ENCODE peak calls at places on chromosome 11, in eight cellular contexts. Y is type B pancreatic cell, B is left lung, E is AG09319, X is HFFc6, P is GM13977, L is activated B cell treated with CpG ODN at 0.5 μM for 24 hours, Z is cardiac muscle cell. J is an unnamed sample.

GRCh38 chr11:90589735-90590134 is 366.9 kb upstream of the CHORDC1 start:
- DNase-seq in Y (no peak), X (no peak), Z (no peak), B (no peak), L (no peak), P (no peak), E (no peak), J (no peak)

GRCh38 chr11:123841189-123841588 is 35.0 kb upstream of the OR6M1 start:
- DNase-seq in Z (peak), Y (no peak), X (no peak), P (no peak), E (no peak), L (no peak), B (no peak), J (no peak)

GRCh38 chr11:84722583-84723108 is 904.5 kb downstream of the DLG2 start:
- DNase-seq in P (no peak), B (no peak), Z (no peak), E (no peak), Y (no peak), L (no peak), X (no peak), J (no peak)

GRCh38 chr11:88475991-88476418 is 138.5 kb upstream of the CTSC start:
- DNase-seq in B (no peak), X (peak), E (no peak), Y (no peak), P (no peak), Z (no peak), L (no peak), J (no peak)

GRCh38 chr11:45982656-45983470 is 60.4 kb downstream of the LARGE2 start:
- DNase-seq in L (no peak), Z (peak), P (no peak), E (peak), X (peak), B (no peak), Y (no peak), J (peak)

GRCh38 chr11:75563501-75563977 is 1.5 kb downstream of the SERPINH1 start:
- DNase-seq in Y (no peak), E (no peak), X (no peak), L (no peak), P (no peak), B (no peak), Z (no peak), J (no peak)

GRCh38 chr11:12066799-12067508 is 43.4 kb upstream of the MICAL2 start:
- DNase-seq in X (peak), B (peak), E (no peak), Y (no peak), Z (peak), P (no peak), L (no peak), J (no peak)

GRCh38 chr11:75592699-75593098 is 30.6 kb downstream of the SERPINH1 start:
- DNase-seq in B (no peak), X (no peak), Y (no peak), L (no peak), Z (no peak), P (no peak), E (no peak), J (no peak)

GRCh38 chr11:111777094-111778046 is 11.2 kb upstream of the PPP2R1B start:
- DNase-seq in E (peak), Z (peak), B (no peak), X (peak), L (no peak), P (peak), Y (no peak), J (peak)

GRCh38 chr11:134365011-134365925 is 33.5 kb downstream of the GLB1L2 start:
- DNase-seq in L (no peak), Y (no peak), B (peak), Z (no peak), X (no peak), P (no peak), E (no peak), J (no peak)

GRCh38 chr11:77568306-77568705 is 21.4 kb upstream of the AQP11 start:
- DNase-seq in P (no peak), L (no peak), Y (no peak), X (no peak), Z (no peak), B (no peak), E (no peak), J (no peak)

GRCh38 chr11:16318320-16318719 is 38.0 kb downstream of the SOX6 start:
- DNase-seq in X (no peak), B (no peak), P (no peak), Z (no peak), L (no peak), Y (no peak), E (no peak), J (no peak)

GRCh38 chr11:34166806-34167740 is 61.6 kb downstream of the NAT10 start:
- DNase-seq in Y (no peak), Z (no peak), P (no peak), E (no peak), X (no peak), B (no peak), L (no peak), J (no peak)

GRCh38 chr11:106608677-106609076 is 409.6 kb downstream of the GUCY1A2 start:
- DNase-seq in E (no peak), P (no peak), X (no peak), Z (peak), L (no peak), Y (no peak), B (no peak), J (no peak)

GRCh38 chr11:129785383-129786111 is 30.1 kb upstream of the TMEM45B start:
- DNase-seq in Z (peak), L (no peak), Y (no peak), B (no peak), P (no peak), E (no peak), X (no peak), J (no peak)

GRCh38 chr11:120399312-120399711 is 63.1 kb downstream of the ARHGEF12 start:
- DNase-seq in E (no peak), X (no peak), P (no peak), B (no peak), Z (no peak), L (no peak), Y (no peak), J (no peak)

GRCh38 chr11:11706022-11706421 is 84.2 kb upstream of the GALNT18 start:
- DNase-seq in Y (no peak), B (no peak), E (no peak), P (no peak), Z (no peak), X (no peak), L (no peak), J (no peak)

GRCh38 chr11:94183886-94184264 is 55.2 kb downstream of the PANX1 start:
- DNase-seq in L (peak), Z (peak), P (peak), Y (no peak), X (no peak), E (no peak), B (peak), J (no peak)

GRCh38 chr11:29679996-29680395 is 336.8 kb downstream of the KCNA4 start:
- DNase-seq in L (no peak), E (no peak), X (no peak), Z (no peak), B (no peak), Y (no peak), P (no peak), J (no peak)

GRCh38 chr11:111448420-111448819 is 63.8 kb downstream of the BTG4 start:
- DNase-seq in X (no peak), L (no peak), E (no peak), Z (no peak), P (no peak), B (peak), Y (no peak), J (no peak)

GRCh38 chr11:96001037-96001436 is 77.1 kb upstream of the MTMR2 start:
- DNase-seq in Z (peak), Y (no peak), L (no peak), B (no peak), P (no peak), E (peak), X (peak), J (peak)
- TF ChIP-seq CTCF in Z (no peak), Y (no peak), L (no peak), B (no peak), P (no peak), E (no peak), X (no peak), J (no peak)

GRCh38 chr11:128506384-128506783 is 81.0 kb downstream of the ETS1 start:
- DNase-seq in P (no peak), L (no peak), Z (no peak), Y (no peak), E (no peak), X (no peak), B (no peak), J (no peak)
- TF ChIP-seq CTCF in P (no peak), L (no peak), Z (no peak), Y (no peak), E (no peak), X (no peak), B (no peak), J (peak)

DNA sequence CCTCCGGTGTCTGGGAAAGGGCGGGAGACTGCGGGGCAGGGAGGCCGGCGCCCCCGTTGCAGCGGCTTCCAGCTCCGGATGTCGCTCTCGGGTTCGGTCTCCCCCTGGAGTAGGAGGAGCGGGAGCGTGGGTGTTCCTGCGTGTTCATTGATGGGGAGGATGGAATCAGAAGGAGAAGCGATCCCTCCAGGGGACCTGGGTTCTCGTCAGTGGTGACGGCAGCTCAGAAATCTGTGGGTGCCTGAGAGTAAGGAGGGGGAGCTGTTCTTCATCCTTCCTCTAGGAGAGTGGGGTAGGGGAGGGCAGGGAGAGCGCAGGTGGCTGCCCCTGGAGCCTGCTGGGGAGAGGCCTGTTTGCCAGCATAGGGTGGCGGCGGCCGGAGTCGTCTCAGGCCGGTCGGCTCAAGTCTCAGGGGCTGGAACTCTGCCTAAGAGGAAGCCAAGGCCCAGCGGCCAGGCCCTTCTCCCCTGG is 1.1 kb downstream of the UBASH3B start:
- DNase-seq in X (peak), L (peak), P (peak), Z (no peak), B (peak), Y (no peak), E (no peak), J (no peak)
- TF ChIP-seq CTCF in X (peak), L (no peak), P (no peak), Z (no peak), B (no peak), Y (peak), E (no peak), J (peak)

GRCh38 chr11:44784784-44785183 is 58.0 kb downstream of the TSPAN18 start:
- DNase-seq in L (no peak), P (no peak), Y (no peak), X (no peak), E (no peak), Z (no peak), B (no peak), J (no peak)

GRCh38 chr11:44788536-44789227 is 61.9 kb downstream of the TSPAN18 start:
- DNase-seq in E (no peak), B (no peak), Z (no peak), L (no peak), Y (no peak), P (no peak), X (no peak), J (peak)

GRCh38 chr11:44785856-44786606 is 59.3 kb downstream of the TSPAN18 start:
- DNase-seq in Z (no peak), X (no peak), E (no peak), Y (no peak), B (no peak), P (no peak), L (no peak), J (no peak)

GRCh38 chr11:44787981-44788380 is 61.2 kb downstream of the TSPAN18 start:
- DNase-seq in E (no peak), Y (no peak), B (no peak), Z (no peak), P (no peak), X (no peak), L (no peak), J (no peak)

GRCh38 chr11:44787070-44787469 is 60.3 kb downstream of the TSPAN18 start:
- DNase-seq in Z (no peak), Y (no peak), P (no peak), X (no peak), E (no peak), B (no peak), L (no peak), J (no peak)
- TF ChIP-seq CTCF in Z (no peak), Y (no peak), P (no peak), X (no peak), E (no peak), B (no peak), L (no peak), J (no peak)

GRCh38 chr11:61429346-61429690 is 457 bp downstream of the CPSF7 start:
- DNase-seq in Z (peak), L (peak), X (no peak), E (peak), Y (peak), P (peak), B (no peak), J (no peak)
- TF ChIP-seq CTCF in Z (peak), L (no peak), X (peak), E (no peak), Y (peak), P (peak), B (no peak), J (no peak)

DNA sequence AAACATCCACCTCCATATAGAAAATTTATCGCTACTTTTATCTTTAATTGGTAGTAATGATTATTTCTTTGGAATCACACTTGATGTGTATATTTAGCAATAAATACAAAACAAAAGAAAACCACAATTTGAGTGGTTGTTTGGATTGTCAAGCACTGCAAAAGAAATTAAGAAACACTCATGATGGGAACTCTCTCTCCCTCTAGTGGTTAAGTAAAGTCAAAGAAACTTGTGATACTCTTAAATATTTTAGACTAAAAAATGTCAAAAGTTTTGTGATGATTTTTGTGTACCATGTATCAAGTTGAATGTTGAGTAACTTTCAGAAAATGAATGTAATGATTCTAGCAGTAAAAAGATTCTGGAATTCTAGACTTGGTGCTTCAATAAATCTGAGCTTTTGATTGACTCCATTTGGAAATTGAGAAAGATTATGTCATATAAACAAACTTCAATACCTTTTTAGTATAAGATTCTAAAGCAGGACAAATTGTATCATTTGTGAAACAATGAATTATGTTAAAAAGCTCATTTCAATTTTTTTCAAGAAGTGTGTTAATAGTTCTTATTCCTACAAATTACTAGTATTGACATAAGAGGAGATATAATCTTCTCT is 20.8 kb downstream of the MUC15 start:
- DNase-seq in E (peak), Z (peak), P (no peak), B (no peak), Y (no peak), L (no peak), X (no peak), J (no peak)
- TF ChIP-seq CTCF in E (peak), Z (peak), P (peak), B (no peak), Y (peak), L (no peak), X (peak), J (no peak)

DNA sequence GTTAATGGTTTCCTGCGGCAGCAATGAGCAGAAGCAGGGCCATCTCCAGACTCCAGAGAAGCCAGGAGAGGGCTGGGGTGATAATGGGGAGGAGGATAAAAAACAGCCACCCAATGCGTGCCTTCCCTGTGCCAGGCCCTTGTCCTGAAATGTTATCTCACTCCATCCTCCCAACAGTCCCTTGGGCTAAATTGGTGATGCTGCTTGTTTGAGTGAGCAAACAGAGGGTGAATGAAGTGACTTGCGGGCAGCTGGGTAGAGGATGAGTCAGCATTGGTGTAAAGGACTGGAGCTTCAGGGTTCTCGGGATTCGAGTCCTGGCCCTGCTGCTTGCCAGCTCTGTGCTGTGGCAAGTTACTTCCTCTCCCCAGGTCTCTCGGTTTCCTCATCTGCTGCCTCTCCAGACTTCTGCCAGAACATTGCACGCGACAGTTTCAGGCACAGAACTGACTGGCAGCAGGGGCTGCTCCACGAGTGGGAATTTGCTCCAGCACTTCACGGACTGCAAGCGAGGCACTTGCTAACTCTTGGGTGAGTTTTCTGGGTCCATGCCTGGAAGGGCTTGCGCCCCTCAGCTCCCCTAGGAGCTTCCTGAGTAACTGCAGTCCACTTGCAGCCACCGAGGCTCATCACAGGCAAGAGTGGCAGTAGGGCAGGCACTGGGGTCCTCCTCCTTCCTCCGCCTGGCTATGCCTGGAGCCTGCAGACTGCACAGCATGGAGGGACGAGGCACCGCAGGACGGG is at the start of gene P2RY6:
- DNase-seq in B (peak), X (peak), E (no peak), Z (peak), Y (no peak), L (no peak), P (no peak), J (no peak)
- TF ChIP-seq CTCF in B (no peak), X (no peak), E (no peak), Z (no peak), Y (no peak), L (no peak), P (no peak), J (no peak)

GRCh38 chr11:116615211-116615865 is 157.4 kb downstream of the BUD13 start:
- DNase-seq in L (no peak), Y (peak), B (no peak), P (no peak), X (no peak), Z (no peak), E (no peak), J (no peak)
- TF ChIP-seq CTCF in L (no peak), Y (no peak), B (no peak), P (no peak), X (no peak), Z (no peak), E (no peak), J (no peak)

GRCh38 chr11:9386086-9386485 is 1.6 kb downstream of the IPO7 start:
- DNase-seq in Y (no peak), P (no peak), Z (no peak), X (no peak), L (no peak), E (no peak), B (no peak), J (no peak)

GRCh38 chr11:9385288-9385902 is 943 bp downstream of the IPO7 start:
- DNase-seq in B (no peak), X (no peak), L (peak), E (no peak), P (peak), Y (no peak), Z (no peak), J (peak)

GRCh38 chr11:9380773-9381172 is 3.7 kb upstream of the IPO7 start:
- DNase-seq in Y (no peak), X (no peak), Z (no peak), E (no peak), L (no peak), P (no peak), B (no peak), J (no peak)

GRCh38 chr11:9386901-9387300 is 2.4 kb downstream of the IPO7 start:
- DNase-seq in E (no peak), Y (no peak), P (no peak), B (no peak), X (no peak), L (no peak), Z (no peak), J (no peak)

DNA sequence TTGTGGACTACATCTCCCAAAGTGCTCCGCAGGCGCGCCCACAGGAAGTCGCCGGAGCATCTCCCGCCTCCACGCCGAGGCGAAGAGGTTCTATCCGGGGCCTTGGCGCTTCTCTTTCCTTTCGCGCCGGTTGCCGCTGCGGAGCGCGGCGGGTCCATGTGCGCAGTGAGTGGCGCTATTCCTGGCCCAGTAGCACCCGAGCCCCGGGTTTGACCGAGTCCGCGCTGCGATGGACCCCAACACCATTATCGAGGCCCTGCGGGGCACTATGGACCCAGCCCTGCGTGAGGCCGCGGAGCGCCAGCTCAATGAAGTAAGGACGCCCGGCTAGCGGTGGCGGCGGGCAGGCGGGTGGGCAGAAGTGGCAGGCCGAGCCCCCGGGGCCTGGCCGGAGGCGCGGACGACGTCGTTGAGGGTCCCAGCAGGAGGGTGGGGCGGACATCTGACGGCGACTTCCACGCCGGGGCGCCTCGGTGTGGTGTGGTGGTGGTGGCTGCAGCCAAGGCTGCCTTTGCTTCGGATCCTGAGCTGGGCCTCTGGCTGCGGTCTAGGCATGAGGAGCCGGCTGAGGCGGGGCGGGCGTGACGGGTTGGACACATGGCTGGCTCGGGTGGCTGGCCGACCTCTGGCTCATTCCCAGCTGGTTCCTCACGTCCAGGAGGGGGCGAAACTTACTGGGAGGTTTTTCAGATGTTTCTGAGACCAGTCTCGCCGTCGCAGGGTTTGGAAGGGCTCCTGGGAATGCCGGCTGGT is at the start of gene IPO7:
- DNase-seq in B (peak), L (peak), X (peak), Y (peak), P (peak), E (peak), Z (peak), J (peak)
- TF ChIP-seq CTCF in B (no peak), L (no peak), X (peak), Y (peak), P (no peak), E (peak), Z (peak), J (peak)